ENCODE peak calls at places on chromosomes 4 and X, in nine cellular contexts. W is AG04450; B is CD4-positive, alpha-beta T cell; N is vagina; A is fibroblast of lung; R is mucosa of descending colon; I is MM.1S; V is K562; M is GM13976. S is an unnamed sample.

GRCh38 chrX:103919336-103919682 is 43.1 kb upstream of the TMSB15B start:
- DNase-seq in M (peak), N (no peak), I (peak), R (no peak), A (peak), B (no peak), V (no peak), W (no peak), S (no peak)

GRCh38 chr4:89294583-89295244 is 12.9 kb downstream of the GPRIN3 start:
- DNase-seq in M (peak), A (no peak), I (peak), R (no peak), B (no peak), W (no peak), V (no peak), N (no peak), S (peak)

GRCh38 chr4:55410431-55410830 is 14.7 kb downstream of the TMEM165 start:
- DNase-seq in V (no peak), M (no peak), B (no peak), R (no peak), I (no peak), A (no peak), W (no peak), N (no peak), S (no peak)

GRCh38 chrX:34778961-34779360 is 121.9 kb upstream of the TMEM47 start:
- DNase-seq in I (no peak), N (no peak), R (no peak), W (peak), A (peak), B (no peak), M (no peak), V (no peak), S (no peak)

GRCh38 chrX:110561036-110561435 is 202.4 kb downstream of the RTL9 start:
- DNase-seq in B (no peak), I (no peak), W (no peak), A (peak), R (peak), V (no peak), M (no peak), N (no peak), S (no peak)

GRCh38 chr4:182806259-182807252 is 110.6 kb downstream of the DCTD start:
- DNase-seq in W (no peak), B (peak), V (peak), I (peak), N (peak), A (peak), M (peak), R (no peak), S (peak)

GRCh38 chrX:38142598-38142997 is 78.1 kb downstream of the SRPX start:
- DNase-seq in W (peak), R (no peak), V (no peak), I (no peak), N (no peak), M (no peak), A (peak), B (no peak), S (no peak)

GRCh38 chr4:54197926-54198325 is 31.2 kb upstream of the PDGFRA start:
- DNase-seq in M (no peak), W (no peak), R (no peak), A (peak), N (no peak), I (no peak), V (no peak), B (no peak), S (no peak)

GRCh38 chrX:41666251-41666650 is 22.5 kb upstream of the GPR34 start:
- DNase-seq in R (no peak), A (peak), V (no peak), W (no peak), M (no peak), N (no peak), B (no peak), I (no peak), S (no peak)

GRCh38 chr4:57254727-57255126 is 144.5 kb upstream of the IGFBP7 start:
- DNase-seq in M (no peak), A (no peak), N (no peak), I (no peak), B (no peak), V (no peak), R (no peak), W (no peak), S (no peak)

GRCh38 chrX:10157545-10157944 is 770 bp downstream of the CLCN4 start:
- DNase-seq in M (no peak), R (no peak), V (no peak), W (no peak), B (no peak), A (peak), N (no peak), I (no peak), S (no peak)

GRCh38 chrX:123475068-123475724 is 257.7 kb downstream of the THOC2 start:
- DNase-seq in N (no peak), V (no peak), W (no peak), A (peak), R (no peak), M (no peak), I (no peak), B (no peak), S (no peak)

GRCh38 chr4:55868691-55869090 is 15.2 kb downstream of the EXOC1 start:
- DNase-seq in V (no peak), N (no peak), A (peak), W (no peak), I (no peak), M (no peak), B (no peak), R (no peak), S (no peak)

GRCh38 chrX:72006461-72006860 is 95.8 kb downstream of the NHSL2 start:
- DNase-seq in M (no peak), W (no peak), N (peak), V (no peak), R (no peak), I (no peak), B (no peak), A (no peak), S (no peak)

GRCh38 chr4:64781737-64782326 is 372.6 kb upstream of the TECRL start:
- DNase-seq in N (no peak), W (no peak), B (no peak), V (peak), M (peak), I (peak), A (peak), R (no peak), S (no peak)

GRCh38 chrX:150767475-150768131 is 74.4 kb downstream of the MTMR1 start:
- DNase-seq in I (no peak), V (peak), M (peak), N (no peak), B (no peak), W (peak), A (peak), R (no peak), S (peak)

GRCh38 chr4:8046925-8047541 is 107.4 kb upstream of the AFAP1 start:
- DNase-seq in V (no peak), B (no peak), M (no peak), R (no peak), I (no peak), A (no peak), W (no peak), N (no peak), S (no peak)

GRCh38 chr4:29549308-29549707 is 1170.9 kb upstream of the PCDH7 start:
- DNase-seq in B (no peak), N (no peak), A (peak), I (no peak), R (no peak), W (no peak), V (no peak), M (no peak), S (no peak)

GRCh38 chr4:165700855-165701254 is 172.2 kb upstream of the TLL1 start:
- DNase-seq in M (no peak), A (no peak), R (no peak), W (no peak), B (no peak), I (no peak), N (no peak), V (no peak), S (no peak)

GRCh38 chr4:11720292-11720691 is 291.6 kb upstream of the HS3ST1 start:
- DNase-seq in I (peak), N (no peak), W (no peak), B (no peak), A (peak), R (no peak), M (peak), V (peak), S (peak)

GRCh38 chr4:138241281-138242075 is 671 bp downstream of the SLC7A11 start:
- DNase-seq in I (no peak), N (no peak), V (peak), R (no peak), W (no peak), B (no peak), A (peak), M (no peak), S (no peak)

GRCh38 chr4:145824469-145824868 is 114.2 kb downstream of the ZNF827 start:
- DNase-seq in W (no peak), V (peak), A (no peak), B (no peak), N (no peak), R (no peak), M (no peak), I (no peak), S (no peak)

GRCh38 chr4:102761478-102761790 is 666 bp upstream of the MANBA start:
- DNase-seq in V (no peak), R (no peak), B (no peak), M (no peak), A (peak), W (no peak), I (peak), N (no peak), S (no peak)

GRCh38 chr4:110198472-110199419 is at the start of gene ELOVL6:
- DNase-seq in W (peak), I (peak), N (no peak), M (peak), R (peak), B (peak), A (peak), V (peak), S (peak)

GRCh38 chrX:40953369-40953768 is 131.9 kb upstream of the USP9X start:
- DNase-seq in M (peak), R (no peak), N (no peak), A (no peak), V (no peak), W (no peak), B (no peak), I (no peak), S (peak)

GRCh38 chrX:44162964-44163475 is 180.5 kb downstream of the EFHC2 start:
- DNase-seq in V (no peak), R (no peak), W (no peak), B (no peak), N (no peak), A (peak), I (no peak), M (no peak), S (no peak)

GRCh38 chr4:137543198-137543597 is 10.9 kb upstream of the PCDH18 start:
- DNase-seq in B (no peak), A (no peak), R (no peak), N (no peak), W (no peak), M (no peak), I (no peak), V (no peak), S (no peak)

GRCh38 chrX:134406230-134406794 is 53.7 kb upstream of the HPRT1 start:
- DNase-seq in B (no peak), V (peak), A (no peak), W (no peak), M (no peak), N (no peak), I (no peak), R (no peak), S (no peak)

GRCh38 chr4:101071241-101071640 is 276.1 kb downstream of the PPP3CA start:
- DNase-seq in A (peak), N (no peak), V (no peak), B (no peak), W (no peak), R (no peak), I (no peak), M (no peak), S (no peak)

GRCh38 chr4:127055349-127055748 is 577.4 kb upstream of the INTU start:
- DNase-seq in W (peak), A (peak), R (no peak), B (no peak), N (no peak), M (no peak), V (no peak), I (no peak), S (no peak)

GRCh38 chrX:92224406-92224805 is 445.2 kb downstream of the PCDH11X start:
- DNase-seq in V (no peak), B (no peak), N (no peak), W (no peak), M (no peak), A (no peak), R (no peak), I (peak), S (no peak)

GRCh38 chr4:112905728-112906127 is 143.7 kb upstream of the ANK2 start:
- DNase-seq in W (no peak), R (no peak), N (no peak), V (no peak), A (no peak), B (no peak), I (no peak), M (no peak), S (no peak)

GRCh38 chr4:112908511-112908910 is 140.9 kb upstream of the ANK2 start:
- DNase-seq in M (no peak), B (no peak), I (no peak), R (no peak), V (no peak), W (no peak), N (no peak), A (peak), S (no peak)

DNA sequence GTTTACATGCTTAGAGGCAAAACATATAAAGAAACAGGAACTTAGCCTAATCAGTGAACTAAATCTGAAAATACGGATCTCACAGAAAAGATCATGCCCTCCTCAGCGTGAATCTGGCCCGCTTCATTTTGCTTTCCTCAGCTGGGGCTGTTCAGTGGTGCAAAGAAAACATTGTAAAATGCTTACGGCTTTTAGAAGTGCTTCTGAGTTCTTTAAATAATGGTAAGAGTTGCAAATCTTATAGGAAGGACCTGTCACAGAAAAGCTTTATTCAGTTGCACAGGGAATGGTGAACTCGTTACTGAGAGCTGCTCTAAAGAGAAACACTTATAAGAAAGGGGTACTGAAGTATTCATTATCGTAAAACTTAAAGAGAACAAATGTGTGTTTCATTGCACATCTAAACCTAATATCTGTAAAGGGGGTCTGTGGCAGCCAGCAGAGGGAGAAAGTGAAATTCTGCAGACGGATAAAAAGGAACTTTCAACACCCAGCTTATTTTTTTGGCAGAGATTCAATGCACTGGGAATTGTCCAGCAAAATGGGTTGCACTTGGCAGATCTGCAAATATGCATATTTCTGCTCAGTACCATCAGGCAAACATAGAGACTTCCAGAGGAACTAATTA is 139.2 kb upstream of the ANK2 start:
- DNase-seq in B (no peak), M (no peak), N (no peak), A (peak), R (no peak), V (no peak), W (no peak), I (no peak), S (no peak)
- TF ChIP-seq CTCF in B (no peak), M (no peak), N (no peak), A (peak), R (no peak), V (no peak), W (no peak), I (no peak), S (no peak)

DNA sequence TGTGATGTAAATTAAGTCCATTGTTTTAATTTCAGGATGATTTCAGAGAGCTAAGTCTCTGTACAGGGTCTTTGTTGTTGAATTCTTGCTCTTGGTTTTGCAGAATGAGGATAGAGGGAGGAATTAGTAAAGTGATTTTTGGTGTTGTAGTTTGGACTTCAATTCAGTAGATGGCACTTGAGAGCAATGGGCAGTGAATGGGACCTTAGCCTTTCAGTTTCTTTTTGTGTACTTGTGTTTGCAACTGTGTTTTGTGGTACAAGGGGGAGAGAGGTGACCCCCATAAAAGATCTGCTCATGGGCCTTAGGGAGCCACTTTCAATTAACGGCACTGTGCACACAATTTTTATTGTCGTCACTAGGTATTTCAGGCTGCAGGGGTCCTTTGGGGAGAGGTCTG is 340.0 kb downstream of the DCAF12L2 start:
- DNase-seq in W (no peak), N (no peak), I (peak), M (no peak), R (no peak), A (no peak), B (no peak), V (no peak), S (no peak)
- TF ChIP-seq CTCF in W (no peak), N (no peak), I (peak), M (no peak), R (no peak), A (no peak), B (no peak), V (no peak), S (peak)

DNA sequence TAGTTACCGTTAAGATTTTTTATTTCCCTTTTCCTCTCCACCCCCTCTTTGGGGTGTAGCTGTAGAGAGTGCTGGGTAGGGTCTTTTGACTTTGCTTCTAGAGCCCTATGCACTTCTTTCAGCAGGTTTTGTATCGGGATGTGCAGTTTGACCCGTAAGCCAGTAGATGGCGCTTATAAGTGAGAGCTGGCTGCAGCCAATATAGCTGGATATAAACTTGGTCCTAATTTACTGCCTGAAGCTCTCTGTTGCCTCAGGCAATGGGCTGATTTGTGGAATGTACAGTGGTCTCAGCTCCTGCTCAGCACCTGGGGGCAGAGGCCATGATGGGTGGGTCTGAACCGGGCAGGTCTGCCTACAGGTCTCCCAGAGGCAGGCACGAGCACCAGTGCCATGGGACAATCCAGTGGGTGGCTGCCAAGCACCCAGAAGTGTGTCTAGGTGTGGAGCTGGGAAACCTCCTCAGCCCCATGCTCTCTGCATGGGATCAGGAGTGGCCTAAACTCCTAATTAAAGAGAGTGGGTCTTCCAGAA is 146.5 kb downstream of the SPANXN1 start:
- DNase-seq in I (peak), M (peak), W (no peak), B (no peak), A (no peak), N (no peak), V (no peak), R (peak), S (peak)
- TF ChIP-seq CTCF in I (peak), M (peak), W (no peak), B (no peak), A (peak), N (no peak), V (no peak), R (no peak), S (peak)

GRCh38 chr4:38873290-38873949 is 5.8 kb downstream of the FAM114A1 start:
- DNase-seq in M (no peak), R (no peak), B (no peak), I (no peak), A (no peak), N (no peak), V (no peak), W (no peak), S (no peak)
- TF ChIP-seq CTCF in M (no peak), R (no peak), B (no peak), I (peak), A (peak), N (no peak), V (peak), W (no peak), S (peak)

GRCh38 chrX:11540532-11541377 is 125.0 kb downstream of the ARHGAP6 start:
- DNase-seq in A (no peak), M (no peak), I (no peak), V (no peak), N (no peak), B (no peak), W (no peak), R (no peak), S (peak)
- TF ChIP-seq CTCF in A (peak), M (peak), I (no peak), V (no peak), N (no peak), B (no peak), W (peak), R (no peak), S (peak)

GRCh38 chr4:16513876-16514275 is 287.6 kb upstream of the TAPT1 start:
- DNase-seq in V (no peak), M (no peak), A (peak), B (no peak), I (no peak), W (no peak), N (no peak), R (no peak), S (no peak)

GRCh38 chr4:16521156-16521915 is 295.1 kb upstream of the TAPT1 start:
- DNase-seq in W (no peak), M (no peak), A (no peak), N (no peak), R (no peak), V (no peak), B (no peak), I (no peak), S (no peak)

DNA sequence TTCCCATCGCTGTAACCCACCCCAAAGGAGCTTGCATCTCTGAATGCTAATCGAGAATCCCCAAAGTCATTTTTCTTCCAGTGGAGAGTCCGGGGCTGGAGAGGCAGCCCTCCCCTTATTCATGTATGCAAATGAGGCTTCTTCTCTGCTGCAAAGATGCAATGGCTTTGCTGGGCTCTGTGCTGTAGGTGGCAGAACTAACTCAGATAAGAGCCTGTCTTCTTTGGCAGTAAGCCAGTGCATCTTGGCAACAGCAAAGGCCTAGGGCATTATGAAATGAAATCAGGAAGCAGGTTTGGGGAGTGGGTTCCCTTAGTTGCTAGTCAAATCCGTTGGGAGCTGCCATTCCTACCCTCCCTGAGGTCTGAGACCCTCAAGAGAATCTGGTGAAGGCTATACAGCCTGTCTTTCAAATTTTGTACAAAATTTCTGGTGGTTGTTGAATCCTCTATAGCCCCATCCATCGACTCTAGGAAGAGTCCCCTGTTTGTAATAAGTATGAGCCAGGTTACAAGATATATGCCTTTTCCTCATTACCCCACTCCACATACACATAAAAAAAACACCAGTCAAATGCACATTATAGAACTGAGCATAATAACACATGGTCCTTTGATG is 290.6 kb upstream of the TAPT1 start:
- DNase-seq in M (no peak), I (no peak), B (no peak), N (no peak), A (peak), V (no peak), W (peak), R (no peak), S (no peak)
- TF ChIP-seq CTCF in M (no peak), I (no peak), B (no peak), N (no peak), A (peak), V (no peak), W (peak), R (no peak), S (no peak)

GRCh38 chr4:48905363-48906015 is 1.1 kb downstream of the OCIAD2 start:
- DNase-seq in V (peak), R (no peak), A (peak), N (no peak), M (no peak), B (no peak), W (no peak), I (no peak), S (no peak)
- TF ChIP-seq CTCF in V (no peak), R (no peak), A (peak), N (no peak), M (no peak), B (no peak), W (peak), I (peak), S (no peak)

DNA sequence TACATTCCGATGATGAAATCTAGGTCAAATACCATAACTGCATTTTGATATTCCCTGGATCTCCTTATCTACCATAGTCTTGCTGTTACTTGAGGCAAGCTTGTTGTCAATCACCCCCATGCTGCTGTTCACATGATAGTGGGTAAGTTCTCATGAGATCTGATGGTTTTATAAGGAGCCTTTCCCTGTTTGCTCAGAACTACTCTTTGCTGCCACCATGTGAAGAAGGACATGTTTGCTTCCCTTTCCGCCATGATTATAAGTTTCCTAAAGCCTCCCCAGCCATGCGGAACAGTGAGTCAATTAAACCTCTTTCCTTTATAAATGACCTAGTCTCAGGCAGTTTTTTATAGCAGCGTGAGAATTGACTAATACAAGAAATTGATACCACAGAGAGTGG is 432.0 kb downstream of the GLUD2 start:
- DNase-seq in I (no peak), R (no peak), M (no peak), N (no peak), W (no peak), V (no peak), B (no peak), A (no peak), S (no peak)
- TF ChIP-seq CTCF in I (no peak), R (no peak), M (no peak), N (no peak), W (no peak), V (no peak), B (no peak), A (no peak), S (no peak)

S was measured in GM13977.